ENCODE peak calls at places on chromosomes 12 and 14, in nine cellular contexts. O, C, H, R, E, N, M, P and I are unnamed samples.

GRCh38 chr14:95620659-95621059 is 65.6 kb upstream of the TCL1B start:
- DNase-seq in O (no peak), C (no peak), H (no peak), R (no peak), E (no peak), N (no peak), M (no peak), P (no peak), I (no peak)

GRCh38 chr12:32482226-32482625 is 82.9 kb downstream of the FGD4 start:
- DNase-seq in O (peak; percentile 25), C (no peak), H (no peak), R (no peak), E (no peak), N (no peak), M (no peak), P (no peak), I (no peak)

GRCh38 chr12:96986883-96987523 is 79.9 kb downstream of the NEDD1 start:
- DNase-seq in O (no peak), C (no peak), H (peak; percentile 51), R (no peak), E (no peak), N (no peak), M (no peak), P (no peak), I (peak; percentile 46)

GRCh38 chr12:41254546-41254945 is 66.4 kb downstream of the PDZRN4 start:
- DNase-seq in O (no peak), C (no peak), H (no peak), R (no peak), E (no peak), N (no peak), M (no peak), P (no peak), I (no peak)

GRCh38 chr12:95742586-95742985 is 48.0 kb downstream of the NTN4 start:
- DNase-seq in O (peak; percentile 22), C (no peak), H (no peak), R (no peak), E (no peak), N (no peak), M (no peak), P (no peak), I (no peak)

GRCh38 chr12:109680521-109681030 is 33.0 kb upstream of the FAM222A start:
- DNase-seq in O (peak; percentile 32), C (peak; percentile 39), H (no peak), R (no peak), E (no peak), N (no peak), M (no peak), P (no peak), I (peak; percentile 9)

GRCh38 chr12:87845995-87846483 is 183.2 kb downstream of the C12orf50 start:
- DNase-seq in O (no peak), C (no peak), H (no peak), R (no peak), E (no peak), N (no peak), M (no peak), P (no peak), I (no peak)

GRCh38 chr14:86574026-86574777 is 1044.3 kb downstream of the FLRT2 start:
- DNase-seq in O (no peak), C (no peak), H (no peak), R (no peak), E (no peak), N (no peak), M (no peak), P (no peak), I (no peak)

GRCh38 chr12:131371580-131372475 is 339.1 kb upstream of the SFSWAP start:
- DNase-seq in O (no peak), C (no peak), H (no peak), R (no peak), E (no peak), N (peak; percentile 86), M (peak; percentile 78), P (no peak), I (no peak)

GRCh38 chr12:103855036-103855712 is 14.1 kb upstream of the NT5DC3 start:
- DNase-seq in O (peak; percentile 21), C (no peak), H (no peak), R (no peak), E (no peak), N (no peak), M (no peak), P (no peak), I (no peak)

GRCh38 chr12:107339932-107340331 is 246.6 kb upstream of the CRY1 start:
- DNase-seq in O (no peak), C (no peak), H (no peak), R (no peak), E (no peak), N (no peak), M (no peak), P (no peak), I (no peak)

GRCh38 chr14:61269321-61270083 is 11.6 kb downstream of the TMEM30B start:
- DNase-seq in O (peak; percentile 90), C (peak; percentile 89), H (peak; percentile 77), R (peak; percentile 71), E (peak; percentile 67), N (peak; percentile 96), M (peak; percentile 85), P (peak; percentile 78), I (peak; percentile 67)

GRCh38 chr12:64696065-64696741 is 63.0 kb downstream of the GNS start:
- DNase-seq in O (no peak), C (no peak), H (peak; percentile 53), R (no peak), E (no peak), N (no peak), M (no peak), P (no peak), I (peak; percentile 29)

GRCh38 chr14:69559581-69560011 is 15.1 kb downstream of the CCDC177 start:
- DNase-seq in O (no peak), C (no peak), H (no peak), R (no peak), E (no peak), N (no peak), M (no peak), P (no peak), I (no peak)

GRCh38 chr12:65603428-65604351 is 220.6 kb upstream of the HMGA2 start:
- DNase-seq in O (peak; percentile 15), C (peak; percentile 45), H (peak; percentile 48), R (no peak), E (no peak), N (no peak), M (no peak), P (peak; percentile 81), I (no peak)

GRCh38 chr12:90899456-90900182 is 55.4 kb downstream of the CCER1 start:
- DNase-seq in O (no peak), C (no peak), H (no peak), R (no peak), E (no peak), N (no peak), M (no peak), P (no peak), I (no peak)

GRCh38 chr12:105481906-105482305 is 151.4 kb downstream of the C12orf75 start:
- DNase-seq in O (no peak), C (no peak), H (no peak), R (no peak), E (no peak), N (no peak), M (no peak), P (no peak), I (no peak)

GRCh38 chr14:37974421-37974820 is 233.3 kb upstream of the SSTR1 start:
- DNase-seq in O (no peak), C (no peak), H (no peak), R (no peak), E (no peak), N (no peak), M (no peak), P (no peak), I (no peak)

GRCh38 chr14:37973031-37973908 is 234.4 kb upstream of the SSTR1 start:
- DNase-seq in O (no peak), C (no peak), H (no peak), R (no peak), E (no peak), N (no peak), M (no peak), P (no peak), I (no peak)

GRCh38 chr14:37977481-37977880 is 230.2 kb upstream of the SSTR1 start:
- DNase-seq in O (no peak), C (no peak), H (no peak), R (no peak), E (no peak), N (no peak), M (no peak), P (no peak), I (no peak)
- TF ChIP-seq POLR2A in O (no peak), C (no peak), H (no peak), R (no peak), E (no peak), N (no peak), M (no peak), P (no peak), I (no peak)

DNA sequence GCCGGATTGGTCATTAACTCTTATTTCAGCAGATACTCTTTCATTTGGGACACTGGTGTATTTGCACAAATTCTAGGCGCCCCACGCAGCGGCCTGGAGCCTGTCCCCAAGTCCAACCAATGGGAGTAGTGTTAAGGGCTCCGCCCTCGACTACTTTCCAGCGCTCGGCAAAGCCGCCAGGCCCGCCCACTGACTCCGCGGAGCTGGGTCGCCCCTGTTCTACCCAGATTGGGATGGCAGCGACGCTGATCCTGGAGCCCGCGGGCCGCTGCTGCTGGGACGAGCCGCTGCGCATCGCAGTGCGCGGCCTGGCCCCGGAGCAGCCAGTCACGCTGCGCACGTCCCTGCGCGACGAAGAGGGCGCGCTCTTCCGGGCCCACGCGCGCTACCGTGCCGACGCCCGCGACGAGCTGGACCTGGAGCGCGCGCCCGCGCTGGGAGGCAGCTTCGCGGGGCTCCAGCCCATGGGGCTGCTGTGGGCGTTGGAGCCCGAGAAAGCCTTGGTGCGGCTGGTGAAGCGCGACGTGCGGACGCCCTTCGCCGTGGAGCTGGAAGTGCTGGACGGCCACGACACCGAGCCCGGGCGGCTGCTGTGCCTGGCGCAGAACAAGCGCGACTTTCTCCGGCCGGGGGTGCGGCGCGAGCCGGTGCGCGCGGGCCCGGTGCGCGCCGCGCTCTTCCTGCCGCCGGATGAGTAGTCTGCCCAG is at the start of gene ACOT6:
- DNase-seq in O (peak; percentile 76), C (peak; percentile 66), H (peak; percentile 83), R (peak; percentile 34), E (peak; percentile 94), N (peak; percentile 91), M (peak; percentile 85), P (peak; percentile 56), I (peak; percentile 75)
- TF ChIP-seq POLR2A in O (peak; percentile 58), C (no peak), H (peak; percentile 72), R (peak; percentile 9), E (peak; percentile 92), N (no peak), M (no peak), P (no peak), I (peak; percentile 21)

GRCh38 chr14:48008646-48009045 is 333.2 kb upstream of the MDGA2 start:
- DNase-seq in O (no peak), C (no peak), H (no peak), R (no peak), E (no peak), N (no peak), M (no peak), P (no peak), I (no peak)

GRCh38 chr14:48005986-48006385 is 330.6 kb upstream of the MDGA2 start:
- DNase-seq in O (no peak), C (no peak), H (no peak), R (no peak), E (no peak), N (no peak), M (no peak), P (no peak), I (no peak)
- TF ChIP-seq POLR2A in O (no peak), C (no peak), H (no peak), R (no peak), E (no peak), N (no peak), M (no peak), P (no peak), I (no peak)

GRCh38 chr14:21256539-21257394 is 12.5 kb downstream of the HNRNPC start:
- DNase-seq in O (no peak), C (no peak), H (no peak), R (no peak), E (no peak), N (no peak), M (no peak), P (peak; percentile 13), I (no peak)
- TF ChIP-seq POLR2A in O (no peak), C (no peak), H (no peak), R (no peak), E (no peak), N (no peak), M (no peak), P (no peak), I (no peak)